ENCODE peak calls at places on chromosome 1, in eight cellular contexts. L, V, J, A, N, X, H and R are unnamed samples.

GRCh38 chr1:178126790-178127189 is 32.9 kb downstream of the RASAL2 start:
- DNase-seq in L (no peak), N (no peak), H (peak), V (peak), J (no peak), A (peak), X (peak), R (no peak)

GRCh38 chr1:20366766-20367602 is 76.3 kb downstream of the VWA5B1 start:
- DNase-seq in H (no peak), V (peak), J (peak), L (peak), N (peak), X (peak), A (peak), R (no peak)

GRCh38 chr1:226047495-226047894 is 15.0 kb upstream of the H3-3A start:
- DNase-seq in L (no peak), N (no peak), A (peak), H (no peak), J (no peak), X (no peak), V (no peak), R (no peak)

GRCh38 chr1:17123196-17124045 is 4.2 kb upstream of the PADI2 start:
- DNase-seq in N (no peak), V (no peak), J (no peak), H (no peak), X (no peak), A (no peak), L (no peak), R (no peak)

GRCh38 chr1:158117854-158118691 is 62.6 kb upstream of the CD1D start:
- DNase-seq in J (peak), L (peak), A (peak), H (peak), X (peak), N (peak), V (peak), R (peak)

GRCh38 chr1:94095112-94095637 is 25.8 kb downstream of the ABCA4 start:
- DNase-seq in X (peak), N (no peak), L (no peak), J (peak), H (no peak), V (peak), A (peak), R (no peak)

GRCh38 chr1:195768377-195768776 is 839.9 kb downstream of the KCNT2 start:
- DNase-seq in V (no peak), H (no peak), X (no peak), A (no peak), N (no peak), J (no peak), L (no peak), R (no peak)

GRCh38 chr1:91490501-91490900 is 10.2 kb upstream of the CDC7 start:
- DNase-seq in J (no peak), L (no peak), X (peak), N (no peak), V (no peak), A (no peak), H (no peak), R (no peak)

GRCh38 chr1:234731371-234732085 is 121.5 kb upstream of the IRF2BP2 start:
- DNase-seq in A (peak), X (no peak), V (peak), J (no peak), N (peak), L (no peak), H (peak), R (peak)

GRCh38 chr1:165827199-165828102 is at the start of gene UCK2:
- DNase-seq in N (peak), L (peak), V (peak), J (peak), A (peak), X (peak), H (peak), R (peak)

GRCh38 chr1:207025144-207025880 is 7.2 kb downstream of the C1orf116 start:
- DNase-seq in J (no peak), L (no peak), H (no peak), N (no peak), A (peak), X (no peak), V (peak), R (no peak)

GRCh38 chr1:7768583-7768982 is 2.5 kb upstream of the VAMP3 start:
- DNase-seq in A (no peak), N (no peak), V (no peak), H (no peak), L (no peak), J (no peak), X (no peak), R (no peak)

GRCh38 chr1:234408757-234409156 is 35.5 kb downstream of the COA6 start:
- DNase-seq in A (no peak), J (no peak), N (no peak), X (no peak), L (no peak), V (no peak), H (no peak), R (no peak)

GRCh38 chr1:161119017-161119378 is 1.1 kb downstream of the NIT1 start:
- DNase-seq in A (no peak), N (no peak), X (peak), V (no peak), J (peak), H (peak), L (no peak), R (peak)

GRCh38 chr1:236507022-236507700 is 16.6 kb upstream of the LGALS8 start:
- DNase-seq in A (peak), H (no peak), J (no peak), L (no peak), V (peak), N (no peak), X (peak), R (no peak)

GRCh38 chr1:4847731-4848130 is 193.3 kb downstream of the AJAP1 start:
- DNase-seq in L (no peak), V (no peak), A (no peak), X (no peak), J (no peak), N (no peak), H (no peak), R (peak)

GRCh38 chr1:222031286-222031685 is 289.4 kb upstream of the DUSP10 start:
- DNase-seq in N (no peak), V (no peak), H (no peak), L (no peak), X (no peak), J (no peak), A (no peak), R (no peak)

DNA sequence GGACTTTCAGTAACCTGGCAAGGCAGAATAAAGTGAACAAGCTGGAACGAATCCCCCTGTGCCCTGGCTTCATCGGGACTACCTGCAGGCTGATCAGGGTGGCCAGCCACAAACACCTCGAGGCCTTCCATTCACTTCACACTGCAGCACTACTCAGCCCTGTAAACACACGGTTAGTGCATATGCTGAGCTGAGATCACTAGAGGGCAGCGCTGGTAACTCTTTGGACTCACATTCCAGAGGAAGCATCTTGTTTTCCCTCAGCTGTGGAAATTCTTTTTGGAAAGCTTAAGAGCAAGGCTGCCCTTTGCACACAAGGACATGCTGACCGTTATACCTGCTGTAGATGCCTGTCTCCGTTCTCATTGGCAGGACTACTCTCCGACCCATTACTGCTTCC is 32.1 kb downstream of the PCSK9 start:
- DNase-seq in L (peak), N (no peak), X (peak), A (peak), H (peak), J (no peak), V (peak), R (no peak)
- TF ChIP-seq CTCF in L (peak), N (peak), X (peak), A (peak), H (no peak), J (no peak), V (peak), R (peak)

GRCh38 chr1:13517193-13517812 is 3.5 kb upstream of the LRRC38 start:
- DNase-seq in J (no peak), N (peak), L (peak), H (no peak), A (no peak), V (no peak), X (peak), R (no peak)
- TF ChIP-seq CTCF in J (peak), N (peak), L (peak), H (no peak), A (no peak), V (no peak), X (peak), R (peak)

GRCh38 chr1:100536031-100536430 is 1.9 kb upstream of the GPR88 start:
- DNase-seq in X (no peak), N (peak), H (no peak), V (no peak), J (no peak), A (no peak), L (no peak), R (peak)

GRCh38 chr1:100535264-100535663 is 2.7 kb upstream of the GPR88 start:
- DNase-seq in N (no peak), X (no peak), V (no peak), J (no peak), H (no peak), L (no peak), A (no peak), R (no peak)

GRCh38 chr1:100539836-100540536 is 2.0 kb downstream of the GPR88 start:
- DNase-seq in L (peak), N (peak), A (peak), V (peak), J (no peak), X (peak), H (no peak), R (no peak)

GRCh38 chr1:100542264-100542663 is 4.3 kb downstream of the GPR88 start:
- DNase-seq in A (no peak), L (no peak), X (no peak), H (no peak), N (no peak), J (no peak), V (no peak), R (no peak)

GRCh38 chr1:100538935-100539835 is 1.2 kb downstream of the GPR88 start:
- DNase-seq in X (no peak), J (no peak), L (peak), N (peak), A (peak), V (peak), H (no peak), R (no peak)
- TF ChIP-seq CTCF in X (peak), J (no peak), L (peak), N (no peak), A (no peak), V (peak), H (no peak), R (no peak)

DNA sequence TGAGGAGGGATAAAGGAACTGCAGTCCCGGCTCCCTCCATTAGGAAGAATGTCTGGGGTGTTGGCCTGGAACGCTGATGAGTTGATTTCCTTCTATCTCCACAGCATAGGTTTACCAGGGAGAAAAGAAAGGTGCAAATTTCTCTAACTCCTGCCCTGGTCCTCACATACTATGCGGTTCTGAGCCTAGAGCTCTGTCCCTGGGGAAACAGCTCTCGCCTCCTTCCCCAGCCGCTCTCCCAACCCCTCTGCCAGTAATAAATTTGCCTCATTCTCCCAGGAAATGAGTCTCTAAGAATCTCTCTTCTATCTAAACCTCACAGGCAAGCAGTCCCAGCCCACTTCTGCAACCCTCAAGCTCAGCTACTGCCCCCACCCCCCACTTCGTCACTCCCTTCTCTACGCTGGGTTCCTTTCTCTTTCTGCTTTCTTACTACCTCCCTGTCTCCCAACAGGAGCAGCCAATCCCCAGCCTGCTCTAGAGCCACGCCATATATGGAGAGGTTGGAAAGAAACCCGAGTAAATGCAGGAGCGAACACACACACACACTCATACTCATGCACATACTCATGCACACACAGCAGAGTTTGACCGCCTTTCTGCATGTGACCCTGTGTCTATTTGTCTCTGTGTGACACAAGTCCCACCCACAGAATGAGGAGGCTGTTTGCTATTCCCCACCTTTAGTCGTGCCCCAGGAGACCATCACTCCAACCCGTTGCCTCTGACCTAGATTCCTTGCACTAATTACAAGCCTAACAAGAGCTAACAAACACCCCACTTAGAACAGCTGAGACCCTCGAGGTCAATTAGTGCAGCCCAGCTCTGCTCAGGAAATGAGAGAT is 13.4 kb downstream of the PLEKHO1 start:
- DNase-seq in X (peak), A (peak), H (peak), N (peak), V (peak), J (peak), L (peak), R (peak)
- TF ChIP-seq CTCF in X (peak), A (peak), H (peak), N (no peak), V (no peak), J (peak), L (peak), R (no peak)